ENCODE peak calls at places on chromosomes 5 and 9, in nine cellular contexts. J is astrocyte of the cerebellum; B is upper lobe of right lung; K is B cell; M is T-helper 9 cell; I is H54; E is Kasumi-1; X is PC-9; T is stimulated activated CD4-positive, alpha-beta T cell treated with anti-CD3 and anti-CD28 coated beads, TNF-alpha, amount 100 ng/mL, for 1 hour. L is an unnamed sample.

GRCh38 chr9:437066-438015 is 222.7 kb downstream of the DOCK8 start:
- DNase-seq in J (peak), B (no peak), K (no peak), M (no peak), I (no peak), E (no peak), X (no peak), T (no peak), L (no peak)

GRCh38 chr5:53311661-53312060 is 168.8 kb upstream of the FST start:
- DNase-seq in J (no peak), B (no peak), K (no peak), M (no peak), I (no peak), E (no peak), X (no peak), T (no peak), L (no peak)

GRCh38 chr9:125816321-125816720 is 69.1 kb downstream of the PBX3 start:
- DNase-seq in J (no peak), B (no peak), K (no peak), M (no peak), I (no peak), E (no peak), X (no peak), T (no peak), L (no peak)

GRCh38 chr5:79772651-79773050 is 83.0 kb downstream of the CMYA5 start:
- DNase-seq in J (no peak), B (no peak), K (no peak), M (no peak), I (no peak), E (no peak), X (no peak), T (no peak), L (no peak)

GRCh38 chr5:38720691-38721361 is 125.0 kb upstream of the OSMR start:
- DNase-seq in J (no peak), B (no peak), K (no peak), M (no peak), I (no peak), E (no peak), X (no peak), T (no peak), L (no peak)

GRCh38 chr5:159518361-159518760 is 188.1 kb upstream of the IL12B start:
- DNase-seq in J (peak), B (peak), K (no peak), M (no peak), I (no peak), E (no peak), X (peak), T (no peak), L (no peak)

GRCh38 chr9:4850611-4851010 is 57.9 kb downstream of the RCL1 start:
- DNase-seq in J (no peak), B (no peak), K (no peak), M (no peak), I (no peak), E (no peak), X (no peak), T (no peak), L (no peak)

GRCh38 chr9:7549261-7549660 is 250.3 kb downstream of the DMAC1 start:
- DNase-seq in J (no peak), B (no peak), K (no peak), M (no peak), I (no peak), E (no peak), X (no peak), T (no peak), L (no peak)

GRCh38 chr9:93893899-93894690 is 61.1 kb downstream of the BARX1 start:
- DNase-seq in J (no peak), B (no peak), K (no peak), M (no peak), I (no peak), E (no peak), X (no peak), T (no peak), L (peak)

GRCh38 chr9:99184073-99184426 is 37.7 kb downstream of the ALG2 start:
- DNase-seq in J (no peak), B (no peak), K (no peak), M (no peak), I (no peak), E (no peak), X (no peak), T (no peak), L (no peak)

L was measured in type B pancreatic cell.